ENCODE peak calls at places on chromosomes 4 and X, in six cellular contexts. X, N, T, V, R and O are unnamed samples.

GRCh38 chr4:34182346-34182745 is 2062.0 kb downstream of the ARAP2 start:
- DNase-seq in R (no peak), V (no peak), N (no peak), X (no peak), T (no peak), O (no peak)

GRCh38 chr4:8540586-8540985 is 39.6 kb upstream of the GPR78 start:
- DNase-seq in N (no peak), X (no peak), T (no peak), R (peak; percentile 22), V (no peak), O (peak; percentile 59)

GRCh38 chr4:68658672-68659071 is 11.8 kb downstream of the UGT2B15 start:
- DNase-seq in T (no peak), V (no peak), X (no peak), R (no peak), N (no peak), O (no peak)

GRCh38 chr4:40897557-40898203 is 147.9 kb downstream of the NSUN7 start:
- DNase-seq in V (no peak), R (peak; percentile 81), T (peak; percentile 75), N (peak; percentile 55), X (no peak), O (peak; percentile 89)

GRCh38 chrX:24838624-24839023 is 144.9 kb downstream of the POLA1 start:
- DNase-seq in R (no peak), V (no peak), N (no peak), T (no peak), X (no peak), O (no peak)

GRCh38 chr4:17085416-17085815 is 187.0 kb upstream of the LDB2 start:
- DNase-seq in N (no peak), V (no peak), R (no peak), X (no peak), T (no peak), O (no peak)

GRCh38 chrX:56366901-56367300 is 134.7 kb downstream of the KLF8 start:
- DNase-seq in X (no peak), N (no peak), V (no peak), T (no peak), R (no peak), O (no peak)

GRCh38 chrX:38871129-38872029 is 70.1 kb downstream of the MID1IP1 start:
- DNase-seq in R (no peak), T (no peak), N (no peak), V (no peak), X (no peak), O (no peak)

GRCh38 chr4:118867311-118868067 is 21.2 kb upstream of the SYNPO2 start:
- DNase-seq in V (no peak), N (no peak), R (no peak), T (no peak), X (no peak), O (no peak)

GRCh38 chr4:57055873-57056272 is 54.3 kb downstream of the IGFBP7 start:
- DNase-seq in X (no peak), T (no peak), R (no peak), N (no peak), V (no peak), O (no peak)

GRCh38 chrX:69501433-69501832 is 2.7 kb upstream of the NALF2 start:
- DNase-seq in N (no peak), V (no peak), X (no peak), T (peak; percentile 47), R (no peak), O (no peak)

GRCh38 chrX:134671207-134671750 is 13.0 kb upstream of the PLAC1 start:
- DNase-seq in V (no peak), X (no peak), T (no peak), R (no peak), N (no peak), O (no peak)

GRCh38 chrX:36986231-36986630 is 21.9 kb upstream of the FAM47C start:
- DNase-seq in N (no peak), X (no peak), T (no peak), R (no peak), V (no peak), O (peak; percentile 58)

GRCh38 chr4:176668324-176668723 is 124.4 kb downstream of the VEGFC start:
- DNase-seq in T (no peak), V (no peak), N (no peak), R (no peak), X (no peak), O (no peak)

GRCh38 chrX:17361620-17362019 is 13.4 kb upstream of the NHS start:
- DNase-seq in X (no peak), T (no peak), N (no peak), V (no peak), R (no peak), O (no peak)

GRCh38 chr4:4843651-4844291 is 15.7 kb upstream of the MSX1 start:
- DNase-seq in T (no peak), V (no peak), N (no peak), R (peak; percentile 15), X (no peak), O (no peak)

GRCh38 chr4:47954679-47955078 is 40.3 kb upstream of the NFXL1 start:
- DNase-seq in V (no peak), T (no peak), X (no peak), R (no peak), N (no peak), O (no peak)

GRCh38 chr4:119207051-119207450 is 5.5 kb upstream of the USP53 start:
- DNase-seq in T (no peak), V (no peak), N (no peak), R (no peak), X (no peak), O (no peak)

GRCh38 chr4:6724461-6725111 is 8.6 kb downstream of the BLOC1S4 start:
- DNase-seq in T (no peak), R (no peak), V (no peak), X (peak; percentile 52), N (no peak), O (peak; percentile 71)

DNA sequence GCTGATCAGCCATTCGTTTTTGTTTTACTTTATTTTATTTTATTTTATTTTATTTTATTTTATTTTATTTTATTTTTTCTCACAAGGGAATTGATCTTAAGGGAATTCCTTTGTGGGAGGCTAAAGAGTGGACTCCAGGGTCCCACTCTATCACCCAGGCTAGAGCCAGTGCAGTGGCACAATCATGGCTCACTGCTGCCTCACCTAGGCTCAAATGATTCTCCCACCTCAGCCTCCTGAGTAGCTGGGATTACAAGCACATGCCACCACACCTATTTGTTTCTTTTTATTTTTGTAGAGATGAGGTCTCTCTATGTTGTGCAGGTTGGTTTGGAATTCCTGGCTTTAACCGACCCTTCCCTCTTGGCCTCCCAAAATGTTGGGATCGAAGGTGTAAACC is 17.5 kb upstream of the PABPC4L start:
- DNase-seq in T (no peak), V (no peak), N (no peak), X (no peak), R (no peak), O (no peak)
- TF ChIP-seq CTCF in T (no peak), V (no peak), N (no peak), X (no peak), R (no peak), O (no peak)

DNA sequence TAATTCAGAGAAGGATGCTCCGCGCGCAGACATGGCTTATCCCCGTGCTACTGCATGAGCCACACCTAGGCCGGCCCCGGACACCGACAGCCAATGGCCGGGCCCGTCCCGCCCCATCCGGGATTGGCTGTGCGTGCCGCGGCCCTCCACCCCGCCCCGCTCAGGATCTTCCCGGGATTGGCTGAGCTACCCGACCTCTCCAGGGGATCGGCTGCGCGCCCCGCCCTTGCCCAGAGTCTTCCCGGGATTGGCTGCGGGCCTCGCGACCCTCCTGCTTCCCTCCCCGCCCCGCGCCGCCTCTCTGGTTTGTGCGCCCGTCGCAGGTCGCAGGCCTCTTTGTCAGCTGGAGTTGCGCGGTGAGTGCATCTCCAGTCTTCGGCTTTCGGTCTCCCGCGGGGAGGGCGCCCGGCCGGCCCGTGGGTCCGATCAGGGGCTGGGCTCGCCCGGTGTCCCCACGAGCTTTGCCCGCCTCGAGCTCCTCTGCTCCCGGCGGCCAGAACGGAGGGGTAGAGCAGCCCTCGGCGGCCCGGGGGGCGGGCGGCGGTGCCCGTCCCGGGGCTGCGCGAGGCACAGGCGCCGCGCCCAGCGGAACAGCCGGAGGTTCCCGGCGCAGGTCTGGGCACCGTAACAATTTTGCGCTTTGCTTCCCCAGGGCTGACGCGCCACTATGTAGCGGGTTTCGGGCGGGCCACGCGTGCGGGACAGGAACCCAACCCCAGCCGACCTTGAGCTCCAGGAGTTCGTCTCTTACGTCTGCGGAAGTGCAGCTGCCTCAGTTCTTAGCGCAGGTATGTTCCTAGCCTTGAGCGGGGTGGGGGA is 38.8 kb downstream of the ERVMER34-1 start:
- DNase-seq in R (peak; percentile 99), V (peak; percentile 97), N (peak; percentile 98), T (peak; percentile 99), X (peak; percentile 98), O (peak; percentile 98)
- TF ChIP-seq POLR2A in R (peak; percentile 84), V (peak; percentile 93), N (peak; percentile 92), T (no peak), X (peak; percentile 82), O (peak; percentile 95)

GRCh38 chr4:85965529-85965928 is 394.3 kb downstream of the MAPK10 start:
- DNase-seq in R (no peak), N (no peak), X (no peak), T (no peak), V (no peak), O (no peak)

GRCh38 chr4:85966308-85966882 is 393.5 kb downstream of the MAPK10 start:
- DNase-seq in X (no peak), N (no peak), T (no peak), R (no peak), V (no peak), O (no peak)

GRCh38 chr4:85967872-85968271 is 392.0 kb downstream of the MAPK10 start:
- DNase-seq in V (no peak), R (no peak), T (no peak), N (no peak), X (no peak), O (no peak)

GRCh38 chr4:85970535-85970934 is 389.3 kb downstream of the MAPK10 start:
- DNase-seq in T (no peak), V (no peak), R (no peak), X (no peak), N (no peak), O (no peak)

DNA sequence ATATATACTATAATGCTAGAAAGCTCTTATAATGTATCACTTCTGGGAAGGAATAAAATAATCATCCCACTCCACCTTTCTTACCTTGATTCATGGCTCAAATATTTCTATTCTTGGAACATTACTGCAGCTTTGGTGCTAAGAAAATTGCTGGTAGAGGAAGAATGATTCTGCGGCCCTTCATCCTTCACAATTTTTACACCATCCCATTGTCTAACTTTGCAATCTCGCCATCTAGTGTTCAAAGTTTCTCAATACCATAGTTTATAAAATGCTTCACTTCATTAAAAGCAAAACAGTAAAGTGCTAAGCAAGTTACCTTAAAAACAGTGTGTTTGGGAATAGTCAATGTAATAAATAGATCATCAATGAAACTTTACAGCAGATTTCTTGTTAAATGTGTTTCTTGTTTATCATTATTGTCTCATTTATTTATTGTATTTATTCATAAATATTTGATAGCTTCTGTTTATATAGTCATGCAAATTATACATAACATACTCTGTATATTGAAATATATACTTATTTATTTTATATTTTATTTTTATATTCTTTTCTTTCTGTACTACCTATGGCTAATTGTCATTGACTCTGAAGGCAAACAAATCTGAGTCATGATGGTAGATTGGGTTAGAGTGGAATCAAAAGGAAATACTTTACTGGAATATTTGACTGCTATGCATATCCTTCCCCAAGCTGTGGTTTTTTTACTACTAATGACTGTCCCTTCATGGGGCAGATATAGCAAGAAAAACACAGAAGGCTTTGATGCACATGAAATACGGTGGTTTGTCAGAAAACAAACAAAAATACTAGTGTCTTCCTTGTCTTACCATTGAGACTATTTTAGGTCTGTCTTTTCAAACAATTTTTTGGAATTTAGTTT is 390.7 kb downstream of the MAPK10 start:
- DNase-seq in T (no peak), R (no peak), X (no peak), N (no peak), V (no peak), O (no peak)
- H3K4me1 ChIP-seq in T (peaks cover 34% of the 10 kb centered on the region), R (no peaks in the 10 kb centered on the region), X (no peaks in the 10 kb centered on the region), N (no peaks in the 10 kb centered on the region), V (peaks cover 7% of the 10 kb centered on the region), O (peaks cover 41% of the 10 kb centered on the region)

GRCh38 chr4:12036450-12036849 is 607.8 kb upstream of the HS3ST1 start:
- DNase-seq in N (no peak), X (no peak), R (no peak), T (no peak), V (no peak), O (no peak)

GRCh38 chr4:12041828-12042227 is 613.1 kb upstream of the HS3ST1 start:
- DNase-seq in N (no peak), T (no peak), V (no peak), X (no peak), R (no peak), O (no peak)
- TF ChIP-seq CTCF in N (no peak), T (no peak), V (no peak), X (no peak), R (no peak), O (no peak)